ENCODE peak calls at places on chromosomes 3 and 15, in seven cellular contexts. One of them, this sample, is unnamed.

GRCh38 chr3:99534951-99535704 is 103.3 kb upstream of the COL8A1 start:
- DNase-seq in RWPE2: no peak
- DNase-seq in H1: no peak
- DNase-seq in lower lobe of right lung: peak
- DNase-seq in mesenchymal stem cell: peak
- DNase-seq in tibial nerve: no peak
- DNase-seq in ovary: no peak
- DNase-seq in this sample: no peak

GRCh38 chr15:92608866-92609700 is 46.5 kb downstream of the FAM174B start:
- DNase-seq in H1: no peak
- DNase-seq in mesenchymal stem cell: no peak
- DNase-seq in RWPE2: peak
- DNase-seq in ovary: no peak
- DNase-seq in tibial nerve: no peak
- DNase-seq in lower lobe of right lung: no peak
- DNase-seq in this sample: no peak

GRCh38 chr3:179962617-179963387 is 73.9 kb downstream of the PEX5L start:
- DNase-seq in RWPE2: no peak
- DNase-seq in ovary: no peak
- DNase-seq in mesenchymal stem cell: no peak
- DNase-seq in lower lobe of right lung: no peak
- DNase-seq in tibial nerve: no peak
- DNase-seq in H1: no peak
- DNase-seq in this sample: no peak

GRCh38 chr15:90101130-90101968 is 919 bp downstream of the IDH2 start:
- DNase-seq in mesenchymal stem cell: peak
- DNase-seq in lower lobe of right lung: peak
- DNase-seq in H1: no peak
- DNase-seq in tibial nerve: no peak
- DNase-seq in ovary: peak
- DNase-seq in RWPE2: no peak
- DNase-seq in this sample: peak

GRCh38 chr3:42556089-42556632 is 25.6 kb downstream of the SEC22C start:
- DNase-seq in tibial nerve: no peak
- DNase-seq in mesenchymal stem cell: peak
- DNase-seq in H1: no peak
- DNase-seq in ovary: no peak
- DNase-seq in RWPE2: no peak
- DNase-seq in lower lobe of right lung: no peak
- DNase-seq in this sample: no peak

GRCh38 chr3:50213383-50213782 is 8.3 kb downstream of the SLC38A3 start:
- DNase-seq in ovary: no peak
- DNase-seq in mesenchymal stem cell: no peak
- DNase-seq in lower lobe of right lung: no peak
- DNase-seq in tibial nerve: no peak
- DNase-seq in H1: no peak
- DNase-seq in RWPE2: no peak
- DNase-seq in this sample: no peak

GRCh38 chr3:53162672-53163458 is 1.9 kb downstream of the PRKCD start:
- DNase-seq in H1: no peak
- DNase-seq in ovary: no peak
- DNase-seq in RWPE2: no peak
- DNase-seq in mesenchymal stem cell: peak
- DNase-seq in tibial nerve: no peak
- DNase-seq in lower lobe of right lung: no peak
- DNase-seq in this sample: no peak

GRCh38 chr3:127081001-127081720 is 98.2 kb downstream of the PLXNA1 start:
- DNase-seq in ovary: no peak
- DNase-seq in tibial nerve: no peak
- DNase-seq in lower lobe of right lung: peak
- DNase-seq in RWPE2: no peak
- DNase-seq in H1: no peak
- DNase-seq in mesenchymal stem cell: no peak
- DNase-seq in this sample: no peak

GRCh38 chr3:134002326-134002725 is 27.4 kb downstream of the SLCO2A1 start:
- DNase-seq in RWPE2: no peak
- DNase-seq in mesenchymal stem cell: no peak
- DNase-seq in tibial nerve: no peak
- DNase-seq in H1: no peak
- DNase-seq in lower lobe of right lung: no peak
- DNase-seq in ovary: no peak
- DNase-seq in this sample: no peak

GRCh38 chr3:55089211-55089610 is 161.4 kb upstream of the LRTM1 start:
- DNase-seq in tibial nerve: no peak
- DNase-seq in lower lobe of right lung: no peak
- DNase-seq in RWPE2: no peak
- DNase-seq in mesenchymal stem cell: peak
- DNase-seq in H1: no peak
- DNase-seq in ovary: no peak
- DNase-seq in this sample: no peak

GRCh38 chr3:43584043-43584826 is 37.6 kb downstream of the ANO10 start:
- DNase-seq in mesenchymal stem cell: peak
- DNase-seq in ovary: no peak
- DNase-seq in lower lobe of right lung: no peak
- DNase-seq in RWPE2: no peak
- DNase-seq in tibial nerve: no peak
- DNase-seq in H1: no peak
- DNase-seq in this sample: no peak

GRCh38 chr3:129892857-129893615 is 475 bp downstream of the TMCC1 start:
- DNase-seq in mesenchymal stem cell: peak
- DNase-seq in H1: no peak
- DNase-seq in tibial nerve: no peak
- DNase-seq in ovary: peak
- DNase-seq in RWPE2: no peak
- DNase-seq in lower lobe of right lung: peak
- DNase-seq in this sample: peak

GRCh38 chr15:36579792-36580431 is 486 bp downstream of the CDIN1 start:
- DNase-seq in RWPE2: no peak
- DNase-seq in lower lobe of right lung: peak
- DNase-seq in tibial nerve: no peak
- DNase-seq in ovary: peak
- DNase-seq in mesenchymal stem cell: no peak
- DNase-seq in H1: no peak
- DNase-seq in this sample: peak

GRCh38 chr15:57618325-57618724 is 26.6 kb downstream of the MYZAP start:
- DNase-seq in RWPE2: no peak
- DNase-seq in ovary: no peak
- DNase-seq in tibial nerve: no peak
- DNase-seq in mesenchymal stem cell: no peak
- DNase-seq in lower lobe of right lung: no peak
- DNase-seq in H1: no peak
- DNase-seq in this sample: no peak

GRCh38 chr15:101379647-101380046 is 84.6 kb upstream of the SNRPA1 start:
- DNase-seq in tibial nerve: no peak
- DNase-seq in lower lobe of right lung: no peak
- DNase-seq in H1: no peak
- DNase-seq in ovary: no peak
- DNase-seq in RWPE2: peak
- DNase-seq in mesenchymal stem cell: no peak
- DNase-seq in this sample: no peak

GRCh38 chr3:196198771-196199753 is 12.1 kb downstream of the ZDHHC19 start:
- DNase-seq in H1: no peak
- DNase-seq in lower lobe of right lung: no peak
- DNase-seq in tibial nerve: no peak
- DNase-seq in ovary: peak
- DNase-seq in mesenchymal stem cell: no peak
- DNase-seq in RWPE2: no peak
- DNase-seq in this sample: no peak

GRCh38 chr3:101829066-101829830 is 20.1 kb upstream of the NFKBIZ start:
- DNase-seq in tibial nerve: peak
- DNase-seq in mesenchymal stem cell: peak
- DNase-seq in RWPE2: no peak
- DNase-seq in H1: no peak
- DNase-seq in lower lobe of right lung: no peak
- DNase-seq in ovary: peak
- DNase-seq in this sample: peak

GRCh38 chr3:8775602-8776001 is 6.2 kb upstream of the OXTR start:
- DNase-seq in ovary: no peak
- DNase-seq in mesenchymal stem cell: no peak
- DNase-seq in RWPE2: no peak
- DNase-seq in H1: no peak
- DNase-seq in tibial nerve: no peak
- DNase-seq in lower lobe of right lung: no peak
- DNase-seq in this sample: no peak

DNA sequence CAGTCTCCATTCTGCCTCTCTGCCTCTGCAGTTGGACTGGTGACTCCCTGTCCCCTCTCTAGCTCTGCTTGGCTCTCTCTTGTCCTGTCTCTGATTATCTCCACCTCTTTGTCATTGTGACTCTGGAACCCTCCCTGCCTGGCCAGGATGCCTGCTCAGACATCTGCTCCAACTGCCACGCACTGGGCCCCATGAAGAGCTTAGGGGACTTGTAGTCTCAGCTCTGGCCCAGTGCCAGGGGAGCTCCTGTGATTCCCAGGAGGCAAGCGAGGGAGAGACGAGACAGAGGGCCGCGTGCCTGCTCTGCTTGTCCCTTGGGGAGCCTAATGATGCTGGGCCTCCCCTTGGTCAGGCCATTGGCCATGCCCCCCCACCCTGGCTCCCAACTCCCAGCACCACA is 26.2 kb upstream of the RPL29 start:
- DNase-seq in ovary: peak
- DNase-seq in lower lobe of right lung: no peak
- DNase-seq in mesenchymal stem cell: peak
- DNase-seq in tibial nerve: no peak
- DNase-seq in H1: no peak
- DNase-seq in RWPE2: no peak
- DNase-seq in this sample: peak
- H3K27ac ChIP-seq in ovary: no peak
- H3K27ac ChIP-seq in lower lobe of right lung: peak
- H3K27ac ChIP-seq in mesenchymal stem cell: no peak
- H3K27ac ChIP-seq in tibial nerve: peak
- H3K27ac ChIP-seq in H1: no peak
- H3K27ac ChIP-seq in RWPE2: no peak
- H3K27ac ChIP-seq in this sample: peak

DNA sequence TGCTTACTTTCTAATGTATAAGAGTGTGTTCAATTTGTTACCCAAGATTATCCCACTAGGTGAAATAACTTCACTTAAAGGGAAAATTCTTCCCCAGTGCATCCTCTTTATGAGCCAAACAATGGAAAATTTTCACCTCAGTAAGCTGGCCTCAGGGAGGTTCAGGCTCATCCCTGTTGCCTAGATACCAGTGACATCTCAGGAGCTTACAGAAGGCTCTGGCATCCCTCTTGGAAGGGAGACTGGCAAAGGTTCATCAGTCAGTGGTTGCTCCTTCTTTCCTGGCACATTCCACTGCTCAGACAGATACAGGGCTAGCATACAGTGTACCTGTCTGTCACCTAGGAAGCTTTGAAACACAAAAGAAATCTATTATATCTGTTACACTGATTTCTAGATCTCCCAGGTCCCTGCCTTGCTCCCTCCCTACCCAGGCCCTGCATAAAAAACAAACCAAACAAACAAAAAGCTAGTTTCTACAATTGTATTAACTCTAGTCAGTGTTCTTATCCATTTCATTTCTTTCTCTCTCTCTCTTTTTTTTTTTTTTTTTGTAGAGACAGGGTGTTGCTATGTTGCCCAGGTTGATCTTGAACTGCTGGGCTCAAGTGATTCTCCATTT is 1.7 kb downstream of the IP6K2 start:
- DNase-seq in H1: no peak
- DNase-seq in ovary: no peak
- DNase-seq in tibial nerve: no peak
- DNase-seq in RWPE2: no peak
- DNase-seq in lower lobe of right lung: no peak
- DNase-seq in mesenchymal stem cell: peak
- DNase-seq in this sample: no peak
- H3K27ac ChIP-seq in H1: no peak
- H3K27ac ChIP-seq in ovary: no peak
- H3K27ac ChIP-seq in tibial nerve: no peak
- H3K27ac ChIP-seq in RWPE2: peak
- H3K27ac ChIP-seq in lower lobe of right lung: no peak
- H3K27ac ChIP-seq in mesenchymal stem cell: no peak
- H3K27ac ChIP-seq in this sample: peak

GRCh38 chr3:32820430-32820829 is 2.6 kb downstream of the TRIM71 start:
- DNase-seq in tibial nerve: no peak
- DNase-seq in mesenchymal stem cell: no peak
- DNase-seq in lower lobe of right lung: no peak
- DNase-seq in H1: no peak
- DNase-seq in RWPE2: no peak
- DNase-seq in ovary: no peak
- DNase-seq in this sample: no peak

GRCh38 chr3:32818431-32819085 is 761 bp downstream of the TRIM71 start:
- DNase-seq in RWPE2: no peak
- DNase-seq in lower lobe of right lung: peak
- DNase-seq in H1: no peak
- DNase-seq in tibial nerve: no peak
- DNase-seq in ovary: no peak
- DNase-seq in mesenchymal stem cell: no peak
- DNase-seq in this sample: no peak

GRCh38 chr3:32819086-32819450 is 1.3 kb downstream of the TRIM71 start:
- DNase-seq in ovary: no peak
- DNase-seq in lower lobe of right lung: no peak
- DNase-seq in RWPE2: no peak
- DNase-seq in tibial nerve: no peak
- DNase-seq in mesenchymal stem cell: no peak
- DNase-seq in H1: no peak
- DNase-seq in this sample: no peak

GRCh38 chr3:32820971-32821685 is 3.3 kb downstream of the TRIM71 start:
- DNase-seq in mesenchymal stem cell: no peak
- DNase-seq in tibial nerve: no peak
- DNase-seq in lower lobe of right lung: no peak
- DNase-seq in H1: no peak
- DNase-seq in RWPE2: no peak
- DNase-seq in ovary: no peak
- DNase-seq in this sample: no peak

DNA sequence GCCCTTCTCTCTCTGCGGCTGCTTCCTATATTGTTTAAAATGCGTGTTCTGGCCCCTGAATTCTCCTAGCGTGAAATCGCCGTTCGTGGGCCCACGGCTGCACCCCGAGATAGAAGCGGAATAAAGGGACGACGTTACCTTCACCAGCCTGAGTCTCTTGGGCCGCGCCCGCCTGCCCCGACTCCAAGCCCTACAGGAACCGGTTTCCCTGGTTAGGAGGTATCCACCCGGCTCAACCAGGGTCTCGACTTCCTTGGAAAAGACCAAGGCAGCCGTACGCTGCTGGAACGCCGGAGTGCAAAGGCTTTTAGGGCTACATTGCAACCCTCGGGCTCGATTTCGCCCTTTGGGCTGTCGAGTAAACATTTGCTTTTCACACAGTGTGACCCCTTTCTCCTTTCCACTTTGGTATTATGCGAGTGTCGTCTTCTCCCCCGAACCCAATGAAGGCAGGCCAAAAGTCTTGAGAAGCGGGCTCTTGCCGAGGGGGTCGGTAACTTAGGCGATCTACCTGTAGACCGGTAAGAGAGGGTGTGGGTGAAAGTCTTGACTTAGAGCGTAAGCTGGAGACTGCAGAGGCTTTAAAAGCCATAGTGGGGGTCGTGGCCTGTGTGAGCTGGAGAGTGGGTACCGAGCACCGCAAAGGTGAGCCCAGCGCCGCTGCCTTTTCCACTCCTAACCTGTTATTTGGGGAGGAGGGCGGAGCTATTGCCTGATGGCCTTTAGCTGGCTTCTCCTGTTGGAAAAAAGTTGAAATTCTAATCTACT is 2.0 kb downstream of the TRIM71 start:
- DNase-seq in mesenchymal stem cell: no peak
- DNase-seq in RWPE2: no peak
- DNase-seq in H1: no peak
- DNase-seq in ovary: no peak
- DNase-seq in lower lobe of right lung: peak
- DNase-seq in tibial nerve: no peak
- DNase-seq in this sample: no peak
- H3K27ac ChIP-seq in mesenchymal stem cell: no peak
- H3K27ac ChIP-seq in RWPE2: no peak
- H3K27ac ChIP-seq in H1: peak
- H3K27ac ChIP-seq in ovary: no peak
- H3K27ac ChIP-seq in lower lobe of right lung: peak
- H3K27ac ChIP-seq in tibial nerve: no peak
- H3K27ac ChIP-seq in this sample: no peak

GRCh38 chr3:13362551-13362950 is 57.6 kb downstream of the NUP210 start:
- DNase-seq in mesenchymal stem cell: no peak
- DNase-seq in ovary: no peak
- DNase-seq in lower lobe of right lung: no peak
- DNase-seq in RWPE2: no peak
- DNase-seq in H1: no peak
- DNase-seq in tibial nerve: no peak
- DNase-seq in this sample: no peak
- H3K27ac ChIP-seq in mesenchymal stem cell: no peak
- H3K27ac ChIP-seq in ovary: no peak
- H3K27ac ChIP-seq in lower lobe of right lung: no peak
- H3K27ac ChIP-seq in RWPE2: no peak
- H3K27ac ChIP-seq in H1: no peak
- H3K27ac ChIP-seq in tibial nerve: no peak
- H3K27ac ChIP-seq in this sample: no peak